ENCODE peak calls at places on chromosome 22, in seven cellular contexts. I is A549, D is K562, T is HepG2, E is IMR-90, G is HCT116, C is GM12878. M is an unnamed sample.

GRCh38 chr22:24325105-24325757 is 54.6 kb downstream of the SPECC1L start:
- DNase-seq in I (peak; percentile 70), D (peak; percentile 16), T (peak; percentile 49), E (peak; percentile 92), G (no peak), C (peak; percentile 62), M (no peak)

GRCh38 chr22:50581950-50582561 is 593 bp downstream of the CHKB start:
- DNase-seq in I (no peak), D (peak; percentile 81), T (no peak), E (no peak), G (no peak), C (no peak), M (no peak)

GRCh38 chr22:21990449-21991308 is 8.1 kb upstream of the TOP3B start:
- DNase-seq in I (no peak), D (peak; percentile 60), T (no peak), E (no peak), G (no peak), C (no peak), M (no peak)

GRCh38 chr22:23904855-23905254 is 10.7 kb downstream of the MIF start:
- DNase-seq in I (no peak), D (no peak), T (no peak), E (no peak), G (no peak), C (no peak), M (no peak)

GRCh38 chr22:23484651-23485050 is 95.4 kb downstream of the IGLL1 start:
- DNase-seq in I (no peak), D (no peak), T (no peak), E (no peak), G (no peak), C (no peak), M (no peak)

GRCh38 chr22:21457023-21457787 is 10.0 kb upstream of the TMEM191C start:
- DNase-seq in I (peak; percentile 83), D (no peak), T (peak; percentile 65), E (peak; percentile 71), G (no peak), C (no peak), M (no peak)

GRCh38 chr22:30265851-30266444 is 703 bp downstream of the OSM start:
- DNase-seq in I (no peak), D (peak; percentile 74), T (no peak), E (no peak), G (no peak), C (no peak), M (no peak)

GRCh38 chr22:49934144-49934890 is 15.9 kb downstream of the CRELD2 start:
- DNase-seq in I (no peak), D (peak; percentile 45), T (no peak), E (peak; percentile 12), G (no peak), C (no peak), M (no peak)

GRCh38 chr22:24809331-24809730 is 3.3 kb downstream of the SGSM1 start:
- DNase-seq in I (no peak), D (no peak), T (no peak), E (no peak), G (no peak), C (no peak), M (no peak)

GRCh38 chr22:40196628-40197027 is 18.9 kb downstream of the TNRC6B start:
- DNase-seq in I (no peak), D (no peak), T (no peak), E (peak; percentile 97), G (no peak), C (peak; percentile 48), M (no peak)

GRCh38 chr22:25327018-25327755 is 107.7 kb downstream of the CRYBB2 start:
- DNase-seq in I (no peak), D (no peak), T (no peak), E (no peak), G (no peak), C (no peak), M (no peak)

GRCh38 chr22:41531422-41531727 is 12.9 kb downstream of the POLR3H start:
- DNase-seq in I (no peak), D (no peak), T (no peak), E (no peak), G (no peak), C (no peak), M (no peak)

GRCh38 chr22:24937114-24937513 is 9.4 kb downstream of the LHFPL7 start:
- DNase-seq in I (peak; percentile 45), D (no peak), T (peak; percentile 24), E (no peak), G (no peak), C (no peak), M (no peak)

GRCh38 chr22:49871482-49871881 is 17.8 kb downstream of the ZBED4 start:
- DNase-seq in I (peak; percentile 29), D (peak; percentile 53), T (no peak), E (no peak), G (peak; percentile 8), C (no peak), M (no peak)

GRCh38 chr22:27123880-27124279 is 466.5 kb downstream of the MIAT start:
- DNase-seq in I (no peak), D (no peak), T (no peak), E (no peak), G (no peak), C (no peak), M (no peak)

GRCh38 chr22:38049812-38050619 is 7.2 kb upstream of the PICK1 start:
- DNase-seq in I (no peak), D (no peak), T (no peak), E (no peak), G (no peak), C (no peak), M (no peak)

GRCh38 chr22:50606126-50606525 is 5.5 kb downstream of the MAPK8IP2 start:
- DNase-seq in I (no peak), D (no peak), T (no peak), E (no peak), G (no peak), C (no peak), M (peak; percentile 46)

GRCh38 chr22:41301085-41302015 is at the start of gene ZC3H7B:
- DNase-seq in I (peak; percentile 69), D (peak; percentile 77), T (peak; percentile 76), E (peak; percentile 74), G (no peak), C (peak; percentile 28), M (no peak)

GRCh38 chr22:16935209-16935608 is 72.8 kb downstream of the GAB4 start:
- DNase-seq in I (no peak), D (no peak), T (no peak), E (no peak), G (no peak), C (no peak), M (no peak)
- TF ChIP-seq CEBPB in I (no peak), D (no peak), T (no peak), E (no peak), G (no peak), C (no peak), M (no peak)

DNA sequence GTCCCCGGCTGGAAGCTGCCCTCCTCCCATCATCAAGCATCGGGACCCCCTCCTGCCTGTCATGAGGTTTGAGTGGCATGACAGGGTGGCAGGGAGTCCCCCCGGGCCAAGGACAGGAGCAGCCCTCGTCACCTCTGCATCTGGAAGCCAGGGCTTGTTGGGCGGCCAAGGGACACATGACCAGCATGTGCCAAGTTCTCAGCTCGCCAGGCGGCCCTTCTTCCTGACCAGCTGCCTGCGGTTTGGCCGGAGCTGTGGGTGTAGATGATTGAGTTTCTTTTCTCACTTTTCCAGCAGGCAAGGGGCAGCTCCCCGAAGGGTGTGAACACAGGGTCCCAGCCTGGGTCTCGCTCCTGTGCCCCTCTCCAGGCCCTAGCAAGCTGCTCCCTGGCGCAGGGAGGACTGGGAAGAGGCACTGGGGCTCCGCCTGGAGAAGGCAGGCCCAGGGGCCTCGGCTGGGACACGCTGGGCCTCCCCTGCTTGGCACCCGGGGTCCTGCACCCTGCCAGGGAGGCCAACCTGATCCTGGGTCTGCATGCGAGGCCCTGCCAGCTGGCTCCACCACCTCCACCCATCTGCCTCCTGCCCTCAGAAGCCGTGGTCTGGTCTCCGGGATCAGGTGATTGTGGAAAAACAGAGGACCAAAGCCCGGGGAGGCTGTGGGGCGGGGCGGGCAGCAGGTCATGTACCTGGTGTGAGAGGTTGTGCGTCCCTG is 13.4 kb downstream of the ARHGAP8 start:
- DNase-seq in I (no peak), D (no peak), T (no peak), E (no peak), G (no peak), C (no peak), M (no peak)
- TF ChIP-seq CEBPB in I (no peak), D (no peak), T (no peak), E (no peak), G (no peak), C (no peak), M (no peak)

GRCh38 chr22:48701296-48702030 is 1126.2 kb downstream of the BRD1 start:
- DNase-seq in I (no peak), D (no peak), T (peak; percentile 8), E (no peak), G (no peak), C (no peak), M (no peak)

GRCh38 chr22:48699531-48699930 is 1128.1 kb downstream of the BRD1 start:
- DNase-seq in I (no peak), D (no peak), T (no peak), E (no peak), G (no peak), C (no peak), M (no peak)

GRCh38 chr22:48702573-48703264 is 1125.0 kb downstream of the BRD1 start:
- DNase-seq in I (no peak), D (no peak), T (peak; percentile 98), E (no peak), G (no peak), C (no peak), M (no peak)

GRCh38 chr22:48700180-48700565 is 1127.5 kb downstream of the BRD1 start:
- DNase-seq in I (no peak), D (no peak), T (no peak), E (no peak), G (no peak), C (no peak), M (no peak)

DNA sequence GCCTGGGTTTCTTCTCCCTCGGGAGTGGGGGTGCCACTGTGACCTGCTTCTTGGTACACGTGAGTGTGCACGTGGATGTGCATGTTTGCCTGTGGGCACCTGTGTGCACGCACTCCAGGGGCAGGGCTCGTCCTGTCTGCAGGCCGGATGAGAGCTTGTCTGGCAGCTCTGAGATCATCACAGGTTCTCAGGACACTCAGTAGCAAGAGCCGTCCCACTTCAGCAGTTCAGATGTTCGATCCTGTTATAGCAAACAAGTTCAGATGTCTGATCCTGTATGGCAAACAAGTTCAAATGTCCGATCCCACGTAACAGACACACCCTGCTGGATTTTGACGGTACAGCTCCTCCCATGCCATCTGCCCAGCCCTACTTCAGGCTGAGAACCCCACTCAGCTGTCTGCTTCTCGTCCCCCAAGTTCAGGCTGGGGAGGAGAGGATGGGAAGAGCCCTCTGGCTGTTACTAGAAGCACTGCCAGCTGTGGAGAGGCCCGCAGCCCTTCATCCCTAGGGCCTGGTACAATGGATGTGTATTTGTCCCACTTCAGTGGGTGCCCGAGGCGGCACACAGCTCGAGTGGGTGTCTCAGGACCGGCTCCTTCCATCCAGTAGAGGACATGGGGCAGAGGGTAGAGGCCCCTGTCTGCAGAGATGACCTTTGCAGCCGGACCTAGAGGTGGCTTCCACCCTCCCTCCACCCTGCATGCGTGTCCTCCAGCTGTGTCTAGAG is 1126.9 kb downstream of the BRD1 start:
- DNase-seq in I (no peak), D (no peak), T (peak; percentile 88), E (no peak), G (no peak), C (no peak), M (no peak)
- TF ChIP-seq CEBPB in I (no peak), D (no peak), T (no peak), E (no peak), G (no peak), C (no peak), M (no peak)

DNA sequence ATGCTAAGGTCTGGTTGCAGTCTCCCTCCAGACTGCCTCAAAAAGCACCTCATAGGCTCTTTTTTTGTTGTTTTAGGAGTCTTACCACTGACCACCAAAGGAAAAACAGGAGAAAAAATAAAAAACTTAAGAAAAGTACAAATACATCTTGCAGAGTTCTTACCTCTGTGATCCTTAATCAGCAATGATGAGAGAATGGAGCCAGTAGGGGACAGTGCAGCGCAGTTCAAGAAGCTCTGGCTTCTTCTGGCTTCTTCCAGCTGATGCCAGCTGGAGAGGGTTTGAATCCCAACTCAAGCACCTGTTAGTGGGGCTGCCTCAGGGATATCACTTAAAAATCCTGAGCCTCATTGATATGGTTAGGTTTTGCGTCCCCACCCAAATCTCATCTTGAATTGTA is 223.3 kb upstream of the ISX start:
- DNase-seq in I (no peak), D (no peak), T (no peak), E (no peak), G (no peak), C (no peak), M (no peak)
- TF ChIP-seq CEBPB in I (no peak), D (no peak), T (no peak), E (no peak), G (no peak), C (no peak), M (no peak)